ENCODE peak calls at places on chromosomes 3 and 15, in four cellular contexts. One of them, this sample, is unnamed.

GRCh38 chr3:67362686-67363085 is 291.7 kb downstream of the SUCLG2 start:
- DNase-seq in HCT116: no peak
- DNase-seq in HepG2: peak; percentile 69
- DNase-seq in K562: peak; percentile 71
- DNase-seq in this sample: no peak

GRCh38 chr3:139318431-139318816 is 25.4 kb upstream of the MRPS22 start:
- DNase-seq in HCT116: no peak
- DNase-seq in HepG2: no peak
- DNase-seq in K562: no peak
- DNase-seq in this sample: no peak

GRCh38 chr3:63279000-63279366 is 875 bp downstream of the SYNPR start:
- DNase-seq in HCT116: no peak
- DNase-seq in HepG2: no peak
- DNase-seq in K562: no peak
- DNase-seq in this sample: no peak

GRCh38 chr3:65479967-65480366 is 558.8 kb downstream of the MAGI1 start:
- DNase-seq in HCT116: no peak
- DNase-seq in HepG2: no peak
- DNase-seq in K562: no peak
- DNase-seq in this sample: no peak

GRCh38 chr3:46710671-46711295 is 6.9 kb downstream of the PRSS50 start:
- DNase-seq in HCT116: no peak
- DNase-seq in HepG2: no peak
- DNase-seq in K562: no peak
- DNase-seq in this sample: no peak

GRCh38 chr3:185961675-185962232 is 23.9 kb upstream of the TRA2B start:
- DNase-seq in HCT116: no peak
- DNase-seq in HepG2: no peak
- DNase-seq in K562: no peak
- DNase-seq in this sample: no peak

GRCh38 chr3:157856078-157856939 is 249.9 kb downstream of the SHOX2 start:
- DNase-seq in HCT116: peak; percentile 12
- DNase-seq in HepG2: no peak
- DNase-seq in K562: no peak
- DNase-seq in this sample: no peak

GRCh38 chr3:82080792-82081191 is 319.3 kb upstream of the GBE1 start:
- DNase-seq in HCT116: no peak
- DNase-seq in HepG2: no peak
- DNase-seq in K562: no peak
- DNase-seq in this sample: no peak

GRCh38 chr3:194879126-194879887 is 193.6 kb downstream of the FAM43A start:
- DNase-seq in HCT116: no peak
- DNase-seq in HepG2: no peak
- DNase-seq in K562: no peak
- DNase-seq in this sample: no peak

GRCh38 chr3:12990781-12991480 is 82.3 kb downstream of the IQSEC1 start:
- DNase-seq in HCT116: no peak
- DNase-seq in HepG2: no peak
- DNase-seq in K562: no peak
- DNase-seq in this sample: no peak

GRCh38 chr3:196184881-196185280 is 26.3 kb downstream of the ZDHHC19 start:
- DNase-seq in HCT116: no peak
- DNase-seq in HepG2: no peak
- DNase-seq in K562: no peak
- DNase-seq in this sample: no peak

GRCh38 chr3:9422712-9423424 is 25.5 kb downstream of the SETD5 start:
- DNase-seq in HCT116: peak; percentile 91
- DNase-seq in HepG2: peak; percentile 98
- DNase-seq in K562: peak; percentile 91
- DNase-seq in this sample: peak; percentile 85

GRCh38 chr15:79743032-79743431 is 153.8 kb downstream of the MTHFS start:
- DNase-seq in HCT116: no peak
- DNase-seq in HepG2: no peak
- DNase-seq in K562: no peak
- DNase-seq in this sample: no peak

GRCh38 chr15:67755264-67755663 is 70.0 kb upstream of the SKOR1 start:
- DNase-seq in HCT116: no peak
- DNase-seq in HepG2: no peak
- DNase-seq in K562: no peak
- DNase-seq in this sample: no peak

GRCh38 chr15:38073278-38073930 is 139.0 kb downstream of the TMCO5A start:
- DNase-seq in HCT116: peak; percentile 28
- DNase-seq in HepG2: peak; percentile 43
- DNase-seq in K562: no peak
- DNase-seq in this sample: no peak

GRCh38 chr3:10194328-10195071 is 29.8 kb downstream of the IRAK2 start:
- DNase-seq in HCT116: no peak
- DNase-seq in HepG2: no peak
- DNase-seq in K562: peak; percentile 83
- DNase-seq in this sample: no peak

GRCh38 chr3:194270627-194271458 is 80.3 kb downstream of the CPN2 start:
- DNase-seq in HCT116: peak; percentile 45
- DNase-seq in HepG2: peak; percentile 43
- DNase-seq in K562: no peak
- DNase-seq in this sample: no peak

GRCh38 chr3:127730666-127731294 is 58.0 kb downstream of the ABTB1 start:
- DNase-seq in HCT116: no peak
- DNase-seq in HepG2: no peak
- DNase-seq in K562: no peak
- DNase-seq in this sample: no peak

GRCh38 chr3:29064085-29064484 is 216.8 kb upstream of the RBMS3 start:
- DNase-seq in HCT116: no peak
- DNase-seq in HepG2: no peak
- DNase-seq in K562: no peak
- DNase-seq in this sample: no peak

GRCh38 chr3:114619771-114620170 is 325.9 kb downstream of the TIGIT start:
- DNase-seq in HCT116: no peak
- DNase-seq in HepG2: no peak
- DNase-seq in K562: no peak
- DNase-seq in this sample: no peak

GRCh38 chr3:77421916-77422315 is 382.0 kb downstream of the ROBO2 start:
- DNase-seq in HCT116: no peak
- DNase-seq in HepG2: no peak
- DNase-seq in K562: no peak
- DNase-seq in this sample: no peak

GRCh38 chr3:65914740-65915366 is 123.9 kb downstream of the MAGI1 start:
- DNase-seq in HCT116: no peak
- DNase-seq in HepG2: no peak
- DNase-seq in K562: no peak
- DNase-seq in this sample: no peak

GRCh38 chr3:159896543-159896942 is 92.1 kb upstream of the IL12A start:
- DNase-seq in HCT116: no peak
- DNase-seq in HepG2: no peak
- DNase-seq in K562: no peak
- DNase-seq in this sample: no peak

GRCh38 chr3:159899198-159899597 is 89.4 kb upstream of the IL12A start:
- DNase-seq in HCT116: no peak
- DNase-seq in HepG2: no peak
- DNase-seq in K562: no peak
- DNase-seq in this sample: no peak

GRCh38 chr3:159898147-159898546 is 90.5 kb upstream of the IL12A start:
- DNase-seq in HCT116: no peak
- DNase-seq in HepG2: no peak
- DNase-seq in K562: no peak
- DNase-seq in this sample: no peak

GRCh38 chr3:159895430-159895829 is 93.2 kb upstream of the IL12A start:
- DNase-seq in HCT116: no peak
- DNase-seq in HepG2: no peak
- DNase-seq in K562: no peak
- DNase-seq in this sample: no peak

DNA sequence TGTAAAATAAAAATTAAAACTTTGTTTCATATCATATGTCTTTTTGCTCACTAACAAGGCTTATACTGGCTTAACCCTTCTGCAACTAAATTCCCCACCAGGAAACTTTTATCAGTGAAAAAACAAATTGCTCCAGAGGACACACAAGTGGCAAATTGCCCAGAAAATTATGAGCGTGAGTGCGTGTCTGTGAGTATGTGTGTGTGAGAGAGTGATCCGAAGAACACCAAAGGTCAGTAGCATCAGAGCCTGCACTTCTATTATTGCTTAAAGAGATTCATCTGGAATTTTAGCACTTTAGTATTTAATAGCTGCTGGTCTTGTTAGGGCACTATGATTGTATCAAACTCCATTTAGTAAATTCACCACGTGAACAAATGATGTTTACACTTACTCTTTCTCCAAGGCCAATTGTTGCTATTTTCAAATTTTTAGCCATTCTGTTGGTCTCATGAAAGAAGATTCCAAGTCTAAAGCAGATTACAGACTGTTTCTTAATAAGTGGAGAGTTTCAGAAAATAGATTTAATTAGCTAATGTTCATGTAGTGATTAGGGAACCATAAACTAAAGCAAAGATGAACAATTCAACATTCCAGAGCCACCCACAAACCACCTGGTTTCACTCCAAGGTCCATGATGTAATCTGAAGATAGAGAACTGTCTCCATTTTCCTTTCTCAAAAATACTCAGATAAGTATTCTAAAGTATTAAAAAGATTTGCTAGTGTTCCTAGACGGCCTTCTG is 91.1 kb upstream of the IL12A start:
- DNase-seq in HCT116: no peak
- DNase-seq in HepG2: no peak
- DNase-seq in K562: no peak
- DNase-seq in this sample: no peak
- TF ChIP-seq TCF7L2 in HCT116: no peak
- TF ChIP-seq TCF7L2 in HepG2: no peak
- TF ChIP-seq TCF7L2 in K562: no peak
- TF ChIP-seq TCF7L2 in this sample: no peak

DNA sequence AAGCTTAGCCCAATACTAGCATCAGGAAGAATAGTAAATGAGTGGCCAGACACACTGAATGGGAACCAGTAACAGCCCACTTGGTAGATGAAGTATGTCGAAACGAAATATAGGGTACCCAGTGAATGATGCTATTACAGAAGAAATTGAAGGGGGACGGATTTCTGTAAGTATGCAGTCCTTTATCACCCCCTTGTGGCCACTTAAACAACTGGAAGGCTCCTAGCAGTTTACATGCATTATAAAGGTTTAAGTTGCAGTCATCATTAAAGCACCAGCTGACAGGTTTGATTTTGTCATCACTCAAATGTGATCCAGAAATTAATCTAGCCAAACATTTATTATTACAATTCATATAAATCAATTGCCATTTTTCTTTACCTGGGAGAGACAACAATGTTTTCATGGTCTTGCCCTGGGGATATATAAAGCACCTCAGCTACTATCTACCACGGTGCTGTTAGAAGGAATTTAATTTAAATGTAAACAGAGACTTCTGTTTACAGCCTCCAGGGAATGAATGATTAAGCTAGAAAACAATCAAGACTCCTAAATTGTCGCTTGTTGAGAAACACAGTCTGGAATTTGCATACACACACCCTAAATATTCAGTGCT is 7.7 kb downstream of the EIF1B start:
- DNase-seq in HCT116: peak; percentile 60
- DNase-seq in HepG2: peak; percentile 60
- DNase-seq in K562: peak; percentile 81
- DNase-seq in this sample: peak; percentile 39
- TF ChIP-seq TCF7L2 in HCT116: no peak
- TF ChIP-seq TCF7L2 in HepG2: no peak
- TF ChIP-seq TCF7L2 in K562: no peak
- TF ChIP-seq TCF7L2 in this sample: no peak

GRCh38 chr15:82621970-82622369 is 25.2 kb downstream of the CPEB1 start:
- DNase-seq in HCT116: no peak
- DNase-seq in HepG2: peak; percentile 8
- DNase-seq in K562: peak; percentile 33
- DNase-seq in this sample: no peak

GRCh38 chr15:82624438-82624837 is 22.7 kb downstream of the CPEB1 start:
- DNase-seq in HCT116: no peak
- DNase-seq in HepG2: no peak
- DNase-seq in K562: no peak
- DNase-seq in this sample: no peak

GRCh38 chr15:82625136-82625535 is 22.0 kb downstream of the CPEB1 start:
- DNase-seq in HCT116: no peak
- DNase-seq in HepG2: no peak
- DNase-seq in K562: no peak
- DNase-seq in this sample: no peak

GRCh38 chr15:82624008-82624407 is 23.2 kb downstream of the CPEB1 start:
- DNase-seq in HCT116: no peak
- DNase-seq in HepG2: no peak
- DNase-seq in K562: no peak
- DNase-seq in this sample: no peak
- TF ChIP-seq TCF7L2 in HCT116: no peak
- TF ChIP-seq TCF7L2 in HepG2: no peak
- TF ChIP-seq TCF7L2 in K562: no peak
- TF ChIP-seq TCF7L2 in this sample: no peak

GRCh38 chr15:22855791-22856190 is 17.3 kb downstream of the NIPA2 start:
- DNase-seq in HCT116: no peak
- DNase-seq in HepG2: no peak
- DNase-seq in K562: no peak
- DNase-seq in this sample: no peak

GRCh38 chr15:22863356-22863755 is 24.9 kb downstream of the NIPA2 start:
- DNase-seq in HCT116: no peak
- DNase-seq in HepG2: no peak
- DNase-seq in K562: no peak
- DNase-seq in this sample: no peak

GRCh38 chr15:22866066-22866465 is 27.6 kb downstream of the NIPA2 start:
- DNase-seq in HCT116: no peak
- DNase-seq in HepG2: no peak
- DNase-seq in K562: no peak
- DNase-seq in this sample: no peak

GRCh38 chr15:22861151-22861550 is 22.7 kb downstream of the NIPA2 start:
- DNase-seq in HCT116: no peak
- DNase-seq in HepG2: no peak
- DNase-seq in K562: no peak
- DNase-seq in this sample: no peak
- TF ChIP-seq TCF7L2 in HCT116: no peak
- TF ChIP-seq TCF7L2 in HepG2: no peak
- TF ChIP-seq TCF7L2 in K562: no peak
- TF ChIP-seq TCF7L2 in this sample: no peak

GRCh38 chr3:42814914-42815507 is 5.8 kb downstream of the ACKR2 start:
- DNase-seq in HCT116: no peak
- DNase-seq in HepG2: peak; percentile 8
- DNase-seq in K562: peak; percentile 89
- DNase-seq in this sample: no peak
- TF ChIP-seq TCF7L2 in HCT116: no peak
- TF ChIP-seq TCF7L2 in HepG2: no peak
- TF ChIP-seq TCF7L2 in K562: no peak
- TF ChIP-seq TCF7L2 in this sample: no peak

GRCh38 chr3:59246719-59247401 is 197.0 kb upstream of the CFAP20DC start:
- DNase-seq in HCT116: no peak
- DNase-seq in HepG2: no peak
- DNase-seq in K562: no peak
- DNase-seq in this sample: no peak
- TF ChIP-seq TCF7L2 in HCT116: no peak
- TF ChIP-seq TCF7L2 in HepG2: no peak
- TF ChIP-seq TCF7L2 in K562: no peak
- TF ChIP-seq TCF7L2 in this sample: no peak

GRCh38 chr15:86892774-86893449 is 813.2 kb downstream of the AGBL1 start:
- DNase-seq in HCT116: no peak
- DNase-seq in HepG2: no peak
- DNase-seq in K562: no peak
- DNase-seq in this sample: no peak
- TF ChIP-seq TCF7L2 in HCT116: no peak
- TF ChIP-seq TCF7L2 in HepG2: no peak
- TF ChIP-seq TCF7L2 in K562: no peak
- TF ChIP-seq TCF7L2 in this sample: no peak

This sample was measured in Panc1.